ENCODE peak calls at places on chromosome 6, in six cellular contexts. F is iPS-NIHi11; W is activated naive CD4-positive, alpha-beta T cell treated with anti-CD3 and anti-CD28 coated beads, Interleukin-2, amount 10 ng/mL, durations not matched to agents 7 days and 5 days; Z is GM04504; E is naive thymus-derived CD4-positive, alpha-beta T cell; O is chondrocyte. R is an unnamed sample.

GRCh38 chr6:22636450-22636849 is 67.1 kb downstream of the HDGFL1 start:
- DNase-seq in F (no peak), O (no peak), E (no peak), W (no peak), Z (no peak), R (no peak)

GRCh38 chr6:54598787-54599309 is 247.7 kb upstream of the FAM83B start:
- DNase-seq in W (no peak), Z (no peak), F (no peak), O (no peak), E (no peak), R (no peak)

GRCh38 chr6:31065556-31065955 is 46.8 kb downstream of the C6orf15 start:
- DNase-seq in W (no peak), F (no peak), Z (no peak), O (no peak), E (no peak), R (no peak)

GRCh38 chr6:3405182-3405518 is 51.7 kb downstream of the SLC22A23 start:
- DNase-seq in W (no peak), E (no peak), Z (no peak), O (no peak), F (no peak), R (no peak)

GRCh38 chr6:34658605-34659218 is 37.9 kb downstream of the ILRUN start:
- DNase-seq in Z (no peak), O (no peak), E (no peak), F (no peak), W (no peak), R (no peak)

GRCh38 chr6:111764238-111765182 is 108.7 kb downstream of the FYN start:
- DNase-seq in W (peak; percentile 34), E (peak; percentile 48), F (peak; percentile 43), Z (no peak), O (no peak), R (no peak)

GRCh38 chr6:135488023-135488422 is 9.5 kb downstream of the AHI1 start:
- DNase-seq in E (no peak), W (no peak), F (no peak), O (no peak), Z (peak; percentile 42), R (no peak)

GRCh38 chr6:149935668-149936067 is 6.1 kb upstream of the ULBP2 start:
- DNase-seq in Z (no peak), O (no peak), E (no peak), F (no peak), W (no peak), R (no peak)

GRCh38 chr6:125944434-125944816 is 12.1 kb upstream of the HINT3 start:
- DNase-seq in W (no peak), O (no peak), E (no peak), Z (no peak), F (no peak), R (no peak)

GRCh38 chr6:85792278-85792677 is 149.6 kb upstream of the SYNCRIP start:
- DNase-seq in W (no peak), E (no peak), Z (no peak), O (no peak), F (no peak), R (no peak)

GRCh38 chr6:107698146-107698545 is 126.0 kb downstream of the SCML4 start:
- DNase-seq in E (no peak), W (no peak), F (no peak), O (no peak), Z (no peak), R (no peak)

R was measured in HuH-7.5.